ENCODE peak calls at places on chromosomes 16 and 17, in nine cellular contexts. T is EL; D is stimulated activated CD4-positive, alpha-beta T cell treated with anti-CD3 and anti-CD28 coated beads, TNF-alpha, amount 100 ng/mL, for 24 hours; R is heart left ventricle; C is astrocyte of the hippocampus; V is adipocyte; U is RWPE1; G is amniotic epithelial cell; O is activated B cell treated with CpG ODN at 0.5 μM for 24 hours. W is an unnamed sample.

GRCh38 chr17:1907818-1908698 is 78.3 kb downstream of the RPA1 start:
- DNase-seq in U (no peak), C (peak), R (no peak), V (peak), D (no peak), O (no peak), T (peak), G (peak), W (no peak)

GRCh38 chr16:86382774-86383407 is 127.4 kb upstream of the FOXF1 start:
- DNase-seq in U (no peak), D (no peak), T (no peak), G (no peak), C (no peak), O (no peak), V (no peak), R (no peak), W (no peak)

GRCh38 chr17:2594657-2595085 is 1.2 kb downstream of the PAFAH1B1 start:
- DNase-seq in O (no peak), C (peak), G (no peak), R (no peak), D (no peak), V (peak), T (peak), U (no peak), W (no peak)

GRCh38 chr16:12617401-12617819 is 186.3 kb downstream of the CPPED1 start:
- DNase-seq in T (no peak), R (no peak), U (no peak), C (no peak), G (no peak), O (no peak), V (no peak), D (peak), W (no peak)

GRCh38 chr16:83110221-83110768 is 483.5 kb downstream of the CDH13 start:
- DNase-seq in O (no peak), C (no peak), D (no peak), T (no peak), R (no peak), U (no peak), G (no peak), V (no peak), W (no peak)

GRCh38 chr17:601462-602303 is 113.0 kb downstream of the VPS53 start:
- DNase-seq in C (peak), D (no peak), G (peak), R (no peak), U (no peak), V (no peak), O (no peak), T (peak), W (no peak)

GRCh38 chr17:20944014-20944905 is 98.6 kb downstream of the USP22 start:
- DNase-seq in R (no peak), T (no peak), U (peak), C (no peak), O (no peak), D (no peak), V (no peak), G (no peak), W (no peak)

GRCh38 chr17:68295086-68295485 is 3.8 kb downstream of the ARSG start:
- DNase-seq in V (no peak), U (no peak), D (peak), T (no peak), O (no peak), C (no peak), G (no peak), R (no peak), W (no peak)

GRCh38 chr17:79023886-79024771 is at the start of gene C1QTNF1:
- DNase-seq in C (peak), G (peak), V (peak), T (peak), D (no peak), U (peak), R (peak), O (peak), W (no peak)

GRCh38 chr17:16215965-16216316 is 607 bp upstream of the NCOR1 start:
- DNase-seq in R (peak), C (no peak), D (no peak), G (peak), U (no peak), V (no peak), O (no peak), T (no peak), W (peak)

GRCh38 chr17:61635913-61636432 is 45.0 kb upstream of the NACA2 start:
- DNase-seq in T (peak), V (peak), O (no peak), D (peak), R (no peak), C (peak), G (peak), U (peak), W (no peak)

GRCh38 chr16:28562199-28562598 is 8.5 kb downstream of the SGF29 start:
- DNase-seq in G (no peak), U (no peak), C (no peak), T (no peak), O (no peak), D (no peak), V (no peak), R (no peak), W (no peak)

GRCh38 chr17:76561799-76562268 is 22.0 kb downstream of the PRCD start:
- DNase-seq in V (peak), O (no peak), R (no peak), G (peak), U (no peak), D (no peak), C (peak), T (peak), W (no peak)

GRCh38 chr16:65975049-65975708 is 391.3 kb upstream of the CDH5 start:
- DNase-seq in D (no peak), O (no peak), G (peak), V (peak), T (peak), R (no peak), C (peak), U (peak), W (no peak)

GRCh38 chr17:50276588-50277356 is 2.5 kb downstream of the TMEM92 start:
- DNase-seq in C (no peak), R (no peak), O (no peak), D (no peak), T (no peak), G (no peak), U (no peak), V (no peak), W (no peak)

GRCh38 chr17:70278846-70279465 is 109.6 kb downstream of the KCNJ2 start:
- DNase-seq in D (no peak), V (no peak), O (no peak), C (no peak), T (no peak), U (no peak), R (no peak), G (peak), W (no peak)

GRCh38 chr16:64370112-64370511 is 751.8 kb downstream of the CDH11 start:
- DNase-seq in C (no peak), O (no peak), T (no peak), V (no peak), D (no peak), R (no peak), U (no peak), G (no peak), W (no peak)

GRCh38 chr16:87582966-87583325 is 19.4 kb upstream of the JPH3 start:
- DNase-seq in C (no peak), G (no peak), O (no peak), T (no peak), D (no peak), V (no peak), U (no peak), R (no peak), W (no peak)

GRCh38 chr16:9441021-9441420 is 349.6 kb downstream of the HAPSTR1 start:
- DNase-seq in D (no peak), T (no peak), R (no peak), O (no peak), V (no peak), C (no peak), G (no peak), U (no peak), W (no peak)

GRCh38 chr17:34117332-34117731 is 137.8 kb upstream of the CCL2 start:
- DNase-seq in C (no peak), O (no peak), D (no peak), T (no peak), R (no peak), V (no peak), U (no peak), G (no peak), W (no peak)

GRCh38 chr16:31265329-31266245 is 5.8 kb downstream of the ITGAM start:
- DNase-seq in U (peak), O (peak), T (peak), V (no peak), G (no peak), C (peak), R (no peak), D (peak), W (peak)

GRCh38 chr17:58224315-58224714 is 5.3 kb upstream of the MKS1 start:
- DNase-seq in D (no peak), T (peak), G (peak), R (no peak), O (no peak), U (peak), C (peak), V (peak), W (no peak)

GRCh38 chr17:82880620-82881019 is 40.8 kb upstream of the ZNF750 start:
- DNase-seq in V (no peak), C (no peak), R (no peak), T (no peak), G (no peak), U (no peak), D (no peak), O (no peak), W (peak)

GRCh38 chr16:56729351-56729735 is 586 bp upstream of the NUP93 start:
- DNase-seq in G (no peak), V (no peak), U (no peak), O (no peak), C (no peak), T (no peak), D (no peak), R (no peak), W (no peak)

GRCh38 chr16:24753437-24753836 is 24.0 kb downstream of the TNRC6A start:
- DNase-seq in C (no peak), U (no peak), G (no peak), O (no peak), R (no peak), D (peak), V (no peak), T (no peak), W (no peak)

GRCh38 chr17:64546716-64547115 is 39.9 kb downstream of the CEP95 start:
- DNase-seq in O (no peak), G (no peak), R (no peak), C (no peak), V (no peak), T (no peak), D (no peak), U (no peak), W (no peak)

GRCh38 chr16:50708373-50709060 is 15.1 kb downstream of the NOD2 start:
- DNase-seq in O (no peak), G (no peak), D (no peak), U (no peak), R (no peak), C (no peak), V (no peak), T (no peak), W (no peak)

GRCh38 chr16:58389724-58390123 is 2.5 kb upstream of the GINS3 start:
- DNase-seq in G (no peak), C (no peak), R (no peak), U (no peak), O (no peak), V (no peak), T (no peak), D (no peak), W (no peak)

GRCh38 chr17:77772461-77772897 is 186.0 kb upstream of the TNRC6C start:
- DNase-seq in T (peak), V (no peak), O (peak), D (peak), C (peak), R (peak), U (peak), G (peak), W (peak)

GRCh38 chr17:8470447-8471047 is 34.9 kb downstream of the NDEL1 start:
- DNase-seq in D (no peak), C (peak), O (no peak), T (no peak), V (no peak), G (no peak), U (peak), R (peak), W (no peak)

GRCh38 chr16:69501956-69502457 is 63.8 kb upstream of the NFAT5 start:
- DNase-seq in R (no peak), O (no peak), U (no peak), V (no peak), G (peak), T (no peak), C (peak), D (no peak), W (no peak)

GRCh38 chr17:28612936-28613872 is 781 bp downstream of the RSKR start:
- DNase-seq in D (no peak), O (peak), T (peak), V (peak), R (no peak), C (peak), U (no peak), G (peak), W (no peak)

GRCh38 chr16:54657058-54657708 is 273.5 kb upstream of the IRX5 start:
- DNase-seq in D (no peak), R (no peak), U (peak), G (no peak), C (peak), O (no peak), V (no peak), T (peak), W (no peak)

GRCh38 chr16:87235810-87236515 is 81.2 kb downstream of the C16orf95 start:
- DNase-seq in C (peak), U (no peak), G (no peak), O (no peak), V (no peak), D (no peak), T (no peak), R (no peak), W (no peak)

GRCh38 chr16:53369921-53370320 is 64.3 kb upstream of the RBL2 start:
- DNase-seq in U (no peak), C (no peak), R (no peak), D (no peak), G (peak), V (peak), T (peak), O (no peak), W (no peak)

GRCh38 chr17:57995076-57995956 is 7.3 kb upstream of the VEZF1 start:
- DNase-seq in G (peak), O (peak), D (peak), R (no peak), T (peak), C (peak), U (peak), V (peak), W (peak)

GRCh38 chr17:82414548-82415281 is 3.4 kb upstream of the HEXD start:
- DNase-seq in U (peak), O (peak), G (peak), T (peak), D (peak), V (peak), R (peak), C (peak), W (no peak)

GRCh38 chr17:82320956-82321927 is 3.8 kb upstream of the CD7 start:
- DNase-seq in U (no peak), C (peak), G (no peak), O (peak), D (peak), T (no peak), V (peak), R (no peak), W (no peak)